ENCODE peak calls at places on chromosome 13, in six cellular contexts. M, X, B, S, F and J are unnamed samples.

GRCh38 chr13:49214917-49215376 is 5.2 kb upstream of the MLNR start:
- DNase-seq in M (no peak), X (no peak), B (no peak), S (no peak), F (no peak), J (no peak)

GRCh38 chr13:113914333-113915011 is 50.6 kb upstream of the GAS6 start:
- DNase-seq in M (no peak), X (no peak), B (no peak), S (no peak), F (no peak), J (no peak)

GRCh38 chr13:42991892-42992584 is at the start of gene EPSTI1:
- DNase-seq in M (no peak), X (no peak), B (peak), S (peak), F (peak), J (peak)

GRCh38 chr13:22812793-22813192 is 368.0 kb upstream of the SGCG start:
- DNase-seq in M (no peak), X (no peak), B (peak), S (no peak), F (no peak), J (no peak)

GRCh38 chr13:107650081-107650701 is 565.1 kb downstream of the LIG4 start:
- DNase-seq in M (no peak), X (no peak), B (peak), S (no peak), F (peak), J (peak)

GRCh38 chr13:113488283-113488682 is 2.2 kb downstream of the DCUN1D2 start:
- DNase-seq in M (no peak), X (no peak), B (no peak), S (no peak), F (no peak), J (no peak)

GRCh38 chr13:48233886-48234488 is 981 bp downstream of the ITM2B start:
- DNase-seq in M (peak), X (no peak), B (no peak), S (no peak), F (peak), J (no peak)

GRCh38 chr13:50244913-50245574 is 229.8 kb downstream of the KCNRG start:
- DNase-seq in M (peak), X (peak), B (peak), S (no peak), F (no peak), J (no peak)

DNA sequence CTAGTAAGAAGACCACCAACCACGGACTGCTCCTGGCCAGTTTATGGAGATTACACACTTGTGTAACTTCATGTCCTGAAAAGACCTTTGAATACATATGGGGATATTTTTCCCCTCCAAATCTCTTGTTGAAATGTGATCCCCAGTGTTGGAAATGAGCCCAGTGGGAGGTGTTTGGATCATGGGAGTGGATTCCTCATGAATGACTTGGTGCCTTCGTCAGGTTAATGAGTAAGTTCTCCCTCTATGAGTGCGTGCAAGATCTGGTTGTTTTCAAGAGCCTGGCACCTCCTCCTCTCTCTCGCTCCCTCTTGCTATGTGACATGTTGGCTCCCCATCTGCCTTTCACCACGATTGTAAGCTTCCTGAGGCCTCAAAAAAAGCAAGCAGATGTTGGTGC is 769.0 kb upstream of the SLITRK1 start:
- DNase-seq in M (no peak), X (no peak), B (no peak), S (no peak), F (no peak), J (no peak)
- TF ChIP-seq EP300 in M (no peak), X (no peak), B (no peak), S (no peak), F (no peak), J (no peak)

GRCh38 chr13:101211261-101211660 is 205.0 kb downstream of the NALCN start:
- DNase-seq in M (no peak), X (peak), B (no peak), S (no peak), F (no peak), J (no peak)
- H3K27ac ChIP-seq in M (no peak), X (peak), B (no peak), S (no peak), F (no peak), J (no peak)

GRCh38 chr13:97256343-97256783 is 34.2 kb downstream of the MBNL2 start:
- DNase-seq in M (no peak), X (peak), B (peak), S (no peak), F (no peak), J (no peak)

GRCh38 chr13:97255515-97255999 is 33.4 kb downstream of the MBNL2 start:
- DNase-seq in M (no peak), X (no peak), B (peak), S (no peak), F (no peak), J (no peak)

GRCh38 chr13:97254809-97255208 is 32.7 kb downstream of the MBNL2 start:
- DNase-seq in M (no peak), X (no peak), B (no peak), S (no peak), F (no peak), J (no peak)

GRCh38 chr13:97252735-97253134 is 30.6 kb downstream of the MBNL2 start:
- DNase-seq in M (no peak), X (no peak), B (no peak), S (no peak), F (no peak), J (no peak)

DNA sequence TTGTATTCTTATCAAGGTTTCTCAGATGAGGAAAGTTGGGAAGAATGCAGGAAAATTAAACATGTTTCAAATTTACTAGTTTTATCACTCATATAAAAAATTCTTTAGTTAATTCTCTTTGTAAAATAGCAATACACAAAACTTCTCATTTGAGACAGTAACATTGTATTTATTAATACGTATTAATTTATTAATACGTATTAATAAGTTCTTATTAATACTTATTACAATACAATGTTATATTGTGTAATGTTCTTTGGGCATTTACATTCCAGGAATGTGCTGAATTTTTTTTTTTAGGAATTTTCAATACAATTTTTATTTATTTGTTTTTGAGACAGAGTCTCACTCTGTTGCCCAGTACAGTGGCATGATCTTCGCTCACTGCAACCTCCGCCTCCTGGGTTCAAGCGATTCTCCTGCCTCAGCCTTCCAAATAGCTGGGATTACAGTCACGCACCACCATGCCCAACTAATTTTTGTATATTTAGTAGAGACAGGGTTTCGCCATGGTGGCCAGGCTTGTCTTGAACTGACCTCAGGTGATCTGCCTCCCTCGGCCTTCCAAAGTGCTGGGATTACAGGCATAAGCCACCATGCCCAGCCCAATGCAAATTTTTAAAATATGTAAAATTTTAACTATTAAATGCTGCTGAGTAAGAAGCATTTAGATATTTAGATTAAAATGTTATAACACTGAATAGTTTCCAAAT is 31.6 kb downstream of the MBNL2 start:
- DNase-seq in M (no peak), X (no peak), B (no peak), S (no peak), F (no peak), J (no peak)
- TF ChIP-seq CTCF in M (no peak), X (no peak), B (no peak), S (no peak), F (no peak), J (no peak)

DNA sequence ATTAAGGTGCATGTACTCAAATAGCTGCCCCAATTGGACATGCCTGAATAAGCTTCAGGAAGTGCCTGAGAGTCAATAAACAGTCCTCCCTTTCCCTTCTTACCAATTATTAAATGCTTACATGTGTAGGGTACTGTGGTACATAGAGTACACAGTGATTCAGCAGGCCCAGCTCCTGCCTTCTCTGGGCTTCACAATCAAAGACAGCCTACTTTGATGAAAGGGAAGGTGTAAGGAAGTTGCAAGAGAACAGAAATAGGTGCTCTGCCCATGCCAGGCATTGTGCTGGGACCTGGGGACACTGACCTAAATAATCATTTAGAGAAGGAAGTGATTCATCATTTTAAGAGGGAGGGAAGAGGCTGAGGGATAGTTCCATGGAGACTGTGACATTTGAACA is 17.2 kb downstream of the FRY start:
- DNase-seq in M (no peak), X (no peak), B (no peak), S (no peak), F (no peak), J (no peak)
- TF ChIP-seq EP300 in M (no peak), X (no peak), B (no peak), S (no peak), F (no peak), J (no peak)

DNA sequence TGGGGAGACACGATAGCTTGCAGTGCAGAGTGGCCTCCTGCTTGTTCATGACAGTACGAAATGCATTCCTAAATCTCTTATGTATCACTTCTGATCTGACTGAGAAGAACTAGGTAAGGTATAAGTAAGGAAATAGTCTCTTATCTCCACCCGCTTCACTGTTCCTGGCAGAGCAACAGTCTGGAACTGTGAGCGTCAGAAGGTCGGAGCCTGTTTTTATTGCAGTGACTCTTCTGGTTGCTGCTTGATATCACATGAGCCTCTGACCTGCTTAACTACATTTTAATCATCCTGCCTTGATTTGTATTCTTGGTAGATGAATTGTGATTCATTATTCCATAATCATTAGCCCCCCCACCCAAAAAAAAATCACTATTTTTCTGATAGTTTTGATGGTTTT is 69.0 kb downstream of the COL4A2 start:
- DNase-seq in M (no peak), X (no peak), B (no peak), S (no peak), F (no peak), J (no peak)
- H3K27ac ChIP-seq in M (no peak), X (no peak), B (no peak), S (no peak), F (no peak), J (no peak)

GRCh38 chr13:102771298-102772041 is 2.1 kb downstream of the TEX30 start:
- DNase-seq in M (no peak), X (no peak), B (no peak), S (no peak), F (no peak), J (no peak)

GRCh38 chr13:102768914-102769313 is 4.7 kb downstream of the TEX30 start:
- DNase-seq in M (no peak), X (no peak), B (no peak), S (no peak), F (no peak), J (no peak)

GRCh38 chr13:102772042-102772425 is 1.6 kb downstream of the TEX30 start:
- DNase-seq in M (no peak), X (no peak), B (no peak), S (no peak), F (no peak), J (no peak)

GRCh38 chr13:102770435-102770834 is 3.2 kb downstream of the TEX30 start:
- DNase-seq in M (no peak), X (no peak), B (no peak), S (no peak), F (no peak), J (no peak)

GRCh38 chr13:102769679-102770078 is 3.9 kb downstream of the TEX30 start:
- DNase-seq in M (no peak), X (no peak), B (no peak), S (no peak), F (no peak), J (no peak)
- TF ChIP-seq CTCF in M (no peak), X (no peak), B (no peak), S (no peak), F (no peak), J (no peak)

GRCh38 chr13:88294368-88294767 is 623.2 kb downstream of the SLITRK5 start:
- DNase-seq in M (no peak), X (no peak), B (no peak), S (no peak), F (no peak), J (no peak)
- TF ChIP-seq EP300 in M (no peak), X (no peak), B (no peak), S (no peak), F (no peak), J (no peak)

DNA sequence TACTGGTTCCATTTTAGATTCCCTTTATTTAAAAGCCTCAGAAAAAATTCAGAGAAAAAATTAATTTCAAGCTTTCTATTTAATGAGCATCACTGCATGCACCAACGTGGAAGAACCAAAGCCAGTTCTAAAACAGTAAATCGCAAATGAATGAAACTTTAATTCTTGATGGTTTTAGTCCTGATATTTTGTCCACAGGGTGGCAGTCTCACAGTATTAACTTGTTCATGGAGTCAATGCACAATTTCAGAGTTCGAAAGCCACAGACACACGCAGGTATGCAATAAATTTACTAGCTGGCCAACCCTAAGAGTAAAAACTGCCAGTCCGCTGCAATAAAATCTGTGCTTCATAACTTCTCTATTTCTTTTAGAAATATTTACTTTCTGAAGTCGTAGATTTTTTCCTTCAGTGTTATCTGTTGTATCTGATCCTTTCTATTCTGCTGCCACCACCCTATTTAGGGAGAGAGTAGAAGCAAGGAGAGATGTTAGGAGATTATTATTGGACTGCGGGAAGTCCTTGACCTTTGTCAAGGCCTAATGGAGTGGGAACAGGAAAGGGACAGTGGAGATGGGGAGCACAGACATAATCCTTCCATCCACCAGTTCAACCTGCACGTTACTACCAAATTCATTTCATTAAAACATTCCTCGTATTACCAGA is 7.0 kb upstream of the WBP4 start:
- DNase-seq in M (peak), X (peak), B (peak), S (no peak), F (no peak), J (no peak)
- H3K27ac ChIP-seq in M (peak), X (peak), B (peak), S (peak), F (no peak), J (no peak)

GRCh38 chr13:111342716-111343115 is 22.3 kb downstream of the TEX29 start:
- DNase-seq in M (no peak), X (no peak), B (no peak), S (no peak), F (no peak), J (no peak)

GRCh38 chr13:111341886-111342285 is 21.4 kb downstream of the TEX29 start:
- DNase-seq in M (no peak), X (no peak), B (no peak), S (no peak), F (no peak), J (no peak)

GRCh38 chr13:111344471-111345191 is 24.2 kb downstream of the TEX29 start:
- DNase-seq in M (no peak), X (no peak), B (peak), S (no peak), F (no peak), J (peak)

GRCh38 chr13:111345682-111346081 is 25.2 kb downstream of the TEX29 start:
- DNase-seq in M (no peak), X (no peak), B (no peak), S (no peak), F (no peak), J (no peak)

DNA sequence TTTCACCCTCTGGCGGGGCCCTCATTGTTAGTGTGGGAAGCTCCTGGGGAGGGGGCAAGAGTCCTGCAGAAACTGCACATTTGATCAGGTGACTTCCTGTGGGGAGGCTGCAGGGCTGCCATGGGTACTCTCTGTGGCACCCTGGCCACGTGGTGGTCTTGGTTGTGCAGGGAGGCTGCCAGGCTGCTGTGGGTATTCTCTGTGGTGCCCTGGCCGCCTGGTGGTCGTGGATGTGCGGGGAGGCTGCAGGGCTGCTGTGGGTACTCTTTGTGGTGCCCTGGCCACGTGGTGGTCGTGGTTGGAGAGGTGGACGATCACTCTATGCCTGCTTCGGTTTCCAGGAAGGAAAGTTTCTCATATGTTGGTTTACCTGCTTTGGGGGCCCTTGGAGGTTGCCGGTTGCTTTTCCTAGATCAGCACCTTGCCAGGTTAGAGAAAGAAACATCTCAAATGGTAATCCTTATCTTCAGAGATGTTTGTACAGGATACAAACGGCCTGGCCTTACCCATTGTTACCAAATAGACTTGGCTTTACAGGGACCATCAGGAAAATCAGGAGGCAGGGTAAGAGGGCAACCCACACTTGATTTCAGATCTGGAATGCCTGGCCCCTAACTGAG is 22.9 kb downstream of the TEX29 start:
- DNase-seq in M (no peak), X (no peak), B (no peak), S (no peak), F (no peak), J (no peak)
- TF ChIP-seq CTCF in M (no peak), X (no peak), B (no peak), S (no peak), F (no peak), J (no peak)

DNA sequence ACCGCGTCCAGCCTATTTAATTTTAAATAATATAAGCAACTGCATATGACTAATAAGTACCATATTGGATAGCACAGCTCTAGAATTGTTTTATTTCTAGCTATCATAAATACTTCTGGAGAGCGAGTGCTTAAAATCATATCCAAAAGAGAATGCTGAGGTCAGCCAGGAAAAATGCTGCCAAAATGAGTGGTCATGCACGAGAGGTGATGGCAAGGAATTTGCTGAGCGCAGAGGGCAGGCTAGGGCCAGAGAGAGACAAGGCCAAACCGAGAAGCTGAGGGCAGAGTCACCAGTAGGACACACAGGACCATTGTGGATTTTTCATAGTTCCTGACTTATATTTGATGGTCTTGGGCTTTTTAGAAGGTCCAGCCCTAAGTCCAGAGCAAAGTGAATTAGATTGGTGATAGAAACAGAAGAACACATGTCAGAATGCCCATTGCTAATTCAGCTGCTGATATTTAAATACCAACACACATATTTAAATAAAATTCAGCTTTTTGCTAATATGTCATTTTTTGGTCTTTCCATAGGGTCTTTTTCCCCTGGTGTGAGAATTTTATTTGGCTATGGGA is 33.6 kb upstream of the UBL3 start:
- DNase-seq in M (no peak), X (no peak), B (no peak), S (no peak), F (no peak), J (no peak)
- TF ChIP-seq EP300 in M (no peak), X (no peak), B (no peak), S (no peak), F (no peak), J (no peak)